ENCODE peak calls at places on chromosomes 3 and 15, in five cellular contexts. V, K, E, M and N are unnamed samples.

GRCh38 chr15:70038730-70039392 is 58.9 kb downstream of the TLE3 start:
- DNase-seq in V (peak), K (no peak), E (no peak), M (no peak), N (no peak)

GRCh38 chr15:38707802-38708671 is 143.4 kb upstream of the RASGRP1 start:
- DNase-seq in V (no peak), K (peak), E (no peak), M (peak), N (peak)

GRCh38 chr3:143226678-143227291 is 107.2 kb downstream of the CHST2 start:
- DNase-seq in V (no peak), K (no peak), E (no peak), M (peak), N (peak)

GRCh38 chr3:187296058-187296457 is 4.5 kb upstream of the MASP1 start:
- DNase-seq in V (no peak), K (peak), E (no peak), M (no peak), N (no peak)

GRCh38 chr3:181851063-181851462 is 139.3 kb downstream of the SOX2 start:
- DNase-seq in V (no peak), K (no peak), E (no peak), M (no peak), N (no peak)

GRCh38 chr3:178562869-178563232 is 26.6 kb downstream of the KCNMB2 start:
- DNase-seq in V (no peak), K (peak), E (no peak), M (no peak), N (no peak)

GRCh38 chr3:193207290-193207689 is 33.7 kb upstream of the PLAAT1 start:
- DNase-seq in V (no peak), K (no peak), E (no peak), M (no peak), N (no peak)

GRCh38 chr3:188931531-188931930 is 240.2 kb upstream of the TPRG1 start:
- DNase-seq in V (no peak), K (no peak), E (no peak), M (no peak), N (no peak)

GRCh38 chr3:57029924-57030323 is 30.5 kb upstream of the SPATA12 start:
- DNase-seq in V (no peak), K (no peak), E (no peak), M (no peak), N (no peak)

GRCh38 chr3:4270726-4271125 is 32.4 kb upstream of the SETMAR start:
- DNase-seq in V (no peak), K (no peak), E (no peak), M (no peak), N (no peak)

GRCh38 chr15:73851679-73852078 is 21.7 kb upstream of the TBC1D21 start:
- DNase-seq in V (peak), K (peak), E (no peak), M (peak), N (peak)

GRCh38 chr3:31968927-31969418 is 12.1 kb downstream of the OSBPL10 start:
- DNase-seq in V (no peak), K (peak), E (no peak), M (no peak), N (peak)

GRCh38 chr3:47016934-47017435 is 37.5 kb downstream of the NBEAL2 start:
- DNase-seq in V (no peak), K (peak), E (no peak), M (no peak), N (no peak)

GRCh38 chr3:154220462-154220861 is 99.3 kb downstream of the ARHGEF26 start:
- DNase-seq in V (no peak), K (no peak), E (no peak), M (no peak), N (no peak)

GRCh38 chr3:10155123-10155472 is 9.6 kb upstream of the IRAK2 start:
- DNase-seq in V (no peak), K (no peak), E (no peak), M (no peak), N (no peak)

GRCh38 chr3:67647390-67647878 is 7.0 kb downstream of the SUCLG2 start:
- DNase-seq in V (peak), K (peak), E (no peak), M (no peak), N (no peak)

GRCh38 chr15:58931985-58932384 is 1.5 kb downstream of the SLTM start:
- DNase-seq in V (no peak), K (peak), E (no peak), M (peak), N (no peak)

GRCh38 chr3:46163551-46163981 is 44.5 kb downstream of the CCR1 start:
- DNase-seq in V (no peak), K (no peak), E (no peak), M (no peak), N (no peak)

GRCh38 chr3:82509951-82510603 is 748.6 kb upstream of the GBE1 start:
- DNase-seq in V (no peak), K (no peak), E (no peak), M (peak), N (no peak)

GRCh38 chr15:70902105-70902504 is 9.5 kb downstream of the LRRC49 start:
- DNase-seq in V (no peak), K (peak), E (no peak), M (no peak), N (no peak)

GRCh38 chr15:98649621-98649995 is 1.3 kb downstream of the IGF1R start:
- DNase-seq in V (peak), K (peak), E (peak), M (no peak), N (peak)

GRCh38 chr3:98869391-98869790 is 32.1 kb downstream of the DCBLD2 start:
- DNase-seq in V (no peak), K (no peak), E (no peak), M (no peak), N (no peak)

GRCh38 chr15:31347981-31348803 is 21.6 kb downstream of the KLF13 start:
- DNase-seq in V (no peak), K (no peak), E (no peak), M (no peak), N (no peak)

GRCh38 chr3:187403768-187404270 is 35.6 kb downstream of the RTP4 start:
- DNase-seq in V (no peak), K (peak), E (no peak), M (no peak), N (no peak)

GRCh38 chr3:190710723-190711122 is 151.8 kb downstream of the GMNC start:
- DNase-seq in V (no peak), K (no peak), E (no peak), M (no peak), N (no peak)

GRCh38 chr3:101984356-101984755 is 135.0 kb downstream of the NFKBIZ start:
- DNase-seq in V (no peak), K (no peak), E (no peak), M (no peak), N (no peak)

GRCh38 chr3:13500133-13500885 is 20.2 kb downstream of the HDAC11 start:
- DNase-seq in V (no peak), K (peak), E (no peak), M (no peak), N (peak)

GRCh38 chr3:42097166-42097946 is 6.2 kb downstream of the TRAK1 start:
- DNase-seq in V (no peak), K (peak), E (no peak), M (no peak), N (no peak)